ENCODE peak calls at places on chromosomes 4 and X, in seven cellular contexts. One of them, this sample, is unnamed.
A peak's percentile ranks its signal among the peaks of the same experiment; 100 is the strongest.

GRCh38 chr4:6035786-6036185 is 17.6 kb upstream of the C4orf50 start:
- DNase-seq in psoas muscle: no peak
- DNase-seq in uterus: no peak
- DNase-seq in cardiac muscle cell: no peak
- DNase-seq in astrocyte of the spinal cord: no peak
- DNase-seq in GM12865: no peak
- DNase-seq in SJSA1: no peak
- DNase-seq in this sample: no peak

GRCh38 chr4:133377286-133377685 is 228.2 kb downstream of the PCDH10 start:
- DNase-seq in GM12865: no peak
- DNase-seq in cardiac muscle cell: no peak
- DNase-seq in psoas muscle: no peak
- DNase-seq in SJSA1: no peak
- DNase-seq in uterus: no peak
- DNase-seq in astrocyte of the spinal cord: no peak
- DNase-seq in this sample: no peak

GRCh38 chr4:174928575-174929253 is 10.6 kb downstream of the ADAM29 start:
- DNase-seq in SJSA1: no peak
- DNase-seq in psoas muscle: no peak
- DNase-seq in GM12865: peak; percentile 82
- DNase-seq in cardiac muscle cell: no peak
- DNase-seq in astrocyte of the spinal cord: no peak
- DNase-seq in uterus: no peak
- DNase-seq in this sample: no peak

GRCh38 chrX:29858714-29859113 is 356.6 kb upstream of the MAGEB2 start:
- DNase-seq in GM12865: no peak
- DNase-seq in cardiac muscle cell: peak; percentile 16
- DNase-seq in uterus: no peak
- DNase-seq in psoas muscle: no peak
- DNase-seq in SJSA1: no peak
- DNase-seq in astrocyte of the spinal cord: peak; percentile 31
- DNase-seq in this sample: no peak

GRCh38 chrX:20317873-20318272 is 51.2 kb upstream of the RPS6KA3 start:
- DNase-seq in cardiac muscle cell: peak; percentile 6
- DNase-seq in GM12865: no peak
- DNase-seq in astrocyte of the spinal cord: no peak
- DNase-seq in uterus: no peak
- DNase-seq in SJSA1: no peak
- DNase-seq in psoas muscle: no peak
- DNase-seq in this sample: no peak

GRCh38 chrX:81414630-81415029 is 212.7 kb downstream of the SH3BGRL start:
- DNase-seq in SJSA1: no peak
- DNase-seq in uterus: no peak
- DNase-seq in astrocyte of the spinal cord: peak; percentile 1
- DNase-seq in psoas muscle: no peak
- DNase-seq in GM12865: no peak
- DNase-seq in cardiac muscle cell: peak; percentile 0
- DNase-seq in this sample: no peak

GRCh38 chr4:184389978-184390518 is 84.3 kb downstream of the IRF2 start:
- DNase-seq in cardiac muscle cell: no peak
- DNase-seq in uterus: no peak
- DNase-seq in astrocyte of the spinal cord: no peak
- DNase-seq in GM12865: no peak
- DNase-seq in SJSA1: no peak
- DNase-seq in psoas muscle: no peak
- DNase-seq in this sample: no peak

GRCh38 chr4:76897522-76898384 is at the start of gene SOWAHB:
- DNase-seq in cardiac muscle cell: no peak
- DNase-seq in GM12865: peak; percentile 32
- DNase-seq in uterus: no peak
- DNase-seq in SJSA1: no peak
- DNase-seq in astrocyte of the spinal cord: no peak
- DNase-seq in psoas muscle: peak; percentile 53
- DNase-seq in this sample: no peak

GRCh38 chr4:89397464-89397863 is 89.9 kb upstream of the GPRIN3 start:
- DNase-seq in SJSA1: no peak
- DNase-seq in uterus: no peak
- DNase-seq in astrocyte of the spinal cord: no peak
- DNase-seq in psoas muscle: no peak
- DNase-seq in cardiac muscle cell: no peak
- DNase-seq in GM12865: no peak
- DNase-seq in this sample: no peak

GRCh38 chr4:183348706-183349659 is 26.8 kb upstream of the CLDN24 start:
- DNase-seq in cardiac muscle cell: peak; percentile 83
- DNase-seq in GM12865: no peak
- DNase-seq in uterus: no peak
- DNase-seq in astrocyte of the spinal cord: peak; percentile 84
- DNase-seq in SJSA1: peak; percentile 65
- DNase-seq in psoas muscle: no peak
- DNase-seq in this sample: no peak

GRCh38 chr4:177051473-177052060 is 258.1 kb upstream of the NEIL3 start:
- DNase-seq in psoas muscle: no peak
- DNase-seq in cardiac muscle cell: peak; percentile 42
- DNase-seq in astrocyte of the spinal cord: peak; percentile 13
- DNase-seq in uterus: no peak
- DNase-seq in GM12865: peak; percentile 63
- DNase-seq in SJSA1: no peak
- DNase-seq in this sample: no peak

GRCh38 chr4:110122201-110122600 is 76.2 kb downstream of the ELOVL6 start:
- DNase-seq in SJSA1: no peak
- DNase-seq in psoas muscle: no peak
- DNase-seq in GM12865: no peak
- DNase-seq in cardiac muscle cell: peak; percentile 50
- DNase-seq in astrocyte of the spinal cord: no peak
- DNase-seq in uterus: no peak
- DNase-seq in this sample: no peak

GRCh38 chr4:88285235-88285505 is 809 bp upstream of the PPM1K start:
- DNase-seq in SJSA1: no peak
- DNase-seq in cardiac muscle cell: no peak
- DNase-seq in uterus: no peak
- DNase-seq in astrocyte of the spinal cord: no peak
- DNase-seq in GM12865: no peak
- DNase-seq in psoas muscle: no peak
- DNase-seq in this sample: no peak

GRCh38 chr4:89152972-89153371 is 41.6 kb downstream of the TIGD2 start:
- DNase-seq in GM12865: no peak
- DNase-seq in cardiac muscle cell: no peak
- DNase-seq in astrocyte of the spinal cord: peak; percentile 43
- DNase-seq in SJSA1: no peak
- DNase-seq in psoas muscle: no peak
- DNase-seq in uterus: no peak
- DNase-seq in this sample: no peak

GRCh38 chr4:125365731-125366130 is 51.0 kb downstream of the FAT4 start:
- DNase-seq in cardiac muscle cell: no peak
- DNase-seq in uterus: no peak
- DNase-seq in SJSA1: no peak
- DNase-seq in astrocyte of the spinal cord: no peak
- DNase-seq in GM12865: no peak
- DNase-seq in psoas muscle: no peak
- DNase-seq in this sample: no peak

GRCh38 chr4:55742655-55743191 is 76.9 kb upstream of the EXOC1L start:
- DNase-seq in astrocyte of the spinal cord: peak; percentile 45
- DNase-seq in uterus: no peak
- DNase-seq in SJSA1: no peak
- DNase-seq in GM12865: no peak
- DNase-seq in psoas muscle: no peak
- DNase-seq in cardiac muscle cell: peak; percentile 66
- DNase-seq in this sample: no peak

GRCh38 chr4:54165438-54165837 is 63.7 kb upstream of the PDGFRA start:
- DNase-seq in cardiac muscle cell: peak; percentile 92
- DNase-seq in GM12865: no peak
- DNase-seq in uterus: no peak
- DNase-seq in SJSA1: peak; percentile 76
- DNase-seq in astrocyte of the spinal cord: peak; percentile 93
- DNase-seq in psoas muscle: no peak
- DNase-seq in this sample: no peak

GRCh38 chr4:79331126-79331876 is 5.4 kb upstream of the NAA11 start:
- DNase-seq in uterus: no peak
- DNase-seq in psoas muscle: no peak
- DNase-seq in GM12865: peak; percentile 7
- DNase-seq in SJSA1: no peak
- DNase-seq in astrocyte of the spinal cord: peak; percentile 3
- DNase-seq in cardiac muscle cell: peak; percentile 30
- DNase-seq in this sample: no peak

GRCh38 chr4:43251760-43252317 is 359.3 kb downstream of the GRXCR1 start:
- DNase-seq in astrocyte of the spinal cord: peak; percentile 7
- DNase-seq in cardiac muscle cell: no peak
- DNase-seq in GM12865: peak; percentile 25
- DNase-seq in uterus: no peak
- DNase-seq in psoas muscle: no peak
- DNase-seq in SJSA1: no peak
- DNase-seq in this sample: no peak

GRCh38 chr4:44629280-44629866 is 22.1 kb downstream of the YIPF7 start:
- DNase-seq in uterus: no peak
- DNase-seq in SJSA1: no peak
- DNase-seq in astrocyte of the spinal cord: peak; percentile 47
- DNase-seq in cardiac muscle cell: peak; percentile 64
- DNase-seq in GM12865: peak; percentile 73
- DNase-seq in psoas muscle: no peak
- DNase-seq in this sample: no peak

GRCh38 chrX:48071064-48071985 is at the start of gene ZNF630:
- DNase-seq in uterus: peak; percentile 70
- DNase-seq in GM12865: peak; percentile 85
- DNase-seq in astrocyte of the spinal cord: peak; percentile 63
- DNase-seq in psoas muscle: peak; percentile 74
- DNase-seq in SJSA1: peak; percentile 45
- DNase-seq in cardiac muscle cell: peak; percentile 72
- DNase-seq in this sample: peak; percentile 32

GRCh38 chrX:48076343-48076742 is 4.9 kb upstream of the ZNF630 start:
- DNase-seq in cardiac muscle cell: no peak
- DNase-seq in SJSA1: no peak
- DNase-seq in GM12865: peak; percentile 9
- DNase-seq in astrocyte of the spinal cord: no peak
- DNase-seq in psoas muscle: no peak
- DNase-seq in uterus: no peak
- DNase-seq in this sample: no peak

GRCh38 chrX:48068096-48068887 is 3.1 kb downstream of the ZNF630 start:
- DNase-seq in GM12865: no peak
- DNase-seq in uterus: no peak
- DNase-seq in cardiac muscle cell: no peak
- DNase-seq in psoas muscle: no peak
- DNase-seq in SJSA1: no peak
- DNase-seq in astrocyte of the spinal cord: no peak
- DNase-seq in this sample: no peak

DNA sequence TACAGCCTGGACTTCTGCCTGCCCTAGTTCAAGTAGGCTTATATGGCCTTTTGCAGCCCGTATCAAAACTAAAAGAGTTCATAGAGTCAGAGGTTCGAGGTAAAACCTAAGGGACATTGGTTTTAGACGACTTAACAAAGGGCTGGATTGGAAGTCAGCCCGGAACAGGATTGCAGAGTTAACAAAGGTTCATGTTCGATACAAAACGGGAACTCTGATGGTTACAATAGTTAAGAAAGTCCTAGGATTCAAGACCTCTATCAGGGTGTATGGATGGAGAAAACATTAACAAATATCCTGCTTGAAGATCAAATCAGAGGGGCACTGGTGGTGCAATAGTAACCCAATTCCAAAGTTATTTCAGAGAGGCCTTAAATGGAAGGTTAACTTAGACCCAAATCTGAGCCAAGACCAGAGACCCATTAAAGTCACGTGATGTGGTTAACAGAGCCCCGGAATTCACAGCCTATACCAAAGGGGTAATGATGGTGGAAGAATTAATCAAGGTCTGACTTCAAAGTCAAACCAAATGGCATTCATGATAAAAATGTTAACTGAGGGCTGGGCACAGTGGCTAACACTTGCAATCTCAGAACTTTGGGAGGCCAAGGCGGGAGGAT is 656 bp upstream of the ZNF630 start:
- DNase-seq in uterus: no peak
- DNase-seq in GM12865: no peak
- DNase-seq in astrocyte of the spinal cord: no peak
- DNase-seq in SJSA1: no peak
- DNase-seq in psoas muscle: no peak
- DNase-seq in cardiac muscle cell: no peak
- DNase-seq in this sample: no peak
- H3K4me3 ChIP-seq in uterus: peak overlapping the region; percentile 49
- H3K4me3 ChIP-seq in GM12865: peak overlapping the region; percentile 83
- H3K4me3 ChIP-seq in astrocyte of the spinal cord: peak overlapping the region; percentile 60
- H3K4me3 ChIP-seq in SJSA1: peak overlapping the region; percentile 53
- H3K4me3 ChIP-seq in psoas muscle: peak overlapping the region; percentile 76
- H3K4me3 ChIP-seq in cardiac muscle cell: peak overlapping the region; percentile 54
- H3K4me3 ChIP-seq in this sample: peak overlapping the region; percentile 88

DNA sequence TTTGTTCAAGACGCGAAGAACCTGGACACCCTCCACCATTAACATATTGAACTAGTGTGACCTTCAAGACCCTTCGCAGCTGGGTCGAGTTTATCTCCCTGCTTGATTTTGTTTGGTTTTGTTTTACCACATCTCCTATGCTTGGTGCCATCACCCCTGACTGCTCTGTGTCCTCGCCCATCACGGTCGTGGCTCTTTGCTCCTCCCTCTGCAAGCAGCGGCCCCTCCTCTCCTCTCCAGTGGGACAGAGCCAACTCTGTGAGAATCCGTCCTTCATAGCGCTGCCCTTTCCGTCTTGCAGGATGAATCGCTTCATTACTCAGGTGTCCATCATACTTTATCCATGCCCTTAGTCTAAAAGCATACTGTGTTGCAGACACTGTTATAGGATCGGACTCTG is 9.1 kb upstream of the FAM149A start:
- DNase-seq in uterus: no peak
- DNase-seq in SJSA1: no peak
- DNase-seq in cardiac muscle cell: no peak
- DNase-seq in psoas muscle: no peak
- DNase-seq in GM12865: no peak
- DNase-seq in astrocyte of the spinal cord: no peak
- DNase-seq in this sample: no peak
- H3K4me3 ChIP-seq in uterus: no peak overlapping the region
- H3K4me3 ChIP-seq in SJSA1: peak overlapping the region; percentile 29
- H3K4me3 ChIP-seq in cardiac muscle cell: no peak overlapping the region
- H3K4me3 ChIP-seq in psoas muscle: no peak overlapping the region
- H3K4me3 ChIP-seq in GM12865: no peak overlapping the region
- H3K4me3 ChIP-seq in astrocyte of the spinal cord: no peak overlapping the region
- H3K4me3 ChIP-seq in this sample: peak overlapping the region; percentile 47

GRCh38 chrX:155637714-155638113 is 25.0 kb upstream of the TMLHE start:
- DNase-seq in GM12865: no peak
- DNase-seq in cardiac muscle cell: no peak
- DNase-seq in uterus: no peak
- DNase-seq in SJSA1: no peak
- DNase-seq in psoas muscle: no peak
- DNase-seq in astrocyte of the spinal cord: no peak
- DNase-seq in this sample: no peak

GRCh38 chrX:155632424-155633100 is 19.8 kb upstream of the TMLHE start:
- DNase-seq in GM12865: peak; percentile 18
- DNase-seq in SJSA1: no peak
- DNase-seq in astrocyte of the spinal cord: peak; percentile 8
- DNase-seq in cardiac muscle cell: no peak
- DNase-seq in psoas muscle: no peak
- DNase-seq in uterus: no peak
- DNase-seq in this sample: no peak
- H3K4me3 ChIP-seq in GM12865: no peak overlapping the region
- H3K4me3 ChIP-seq in SJSA1: no peak overlapping the region
- H3K4me3 ChIP-seq in astrocyte of the spinal cord: no peak overlapping the region
- H3K4me3 ChIP-seq in cardiac muscle cell: no peak overlapping the region
- H3K4me3 ChIP-seq in psoas muscle: no peak overlapping the region
- H3K4me3 ChIP-seq in uterus: no peak overlapping the region
- H3K4me3 ChIP-seq in this sample: no peak overlapping the region

DNA sequence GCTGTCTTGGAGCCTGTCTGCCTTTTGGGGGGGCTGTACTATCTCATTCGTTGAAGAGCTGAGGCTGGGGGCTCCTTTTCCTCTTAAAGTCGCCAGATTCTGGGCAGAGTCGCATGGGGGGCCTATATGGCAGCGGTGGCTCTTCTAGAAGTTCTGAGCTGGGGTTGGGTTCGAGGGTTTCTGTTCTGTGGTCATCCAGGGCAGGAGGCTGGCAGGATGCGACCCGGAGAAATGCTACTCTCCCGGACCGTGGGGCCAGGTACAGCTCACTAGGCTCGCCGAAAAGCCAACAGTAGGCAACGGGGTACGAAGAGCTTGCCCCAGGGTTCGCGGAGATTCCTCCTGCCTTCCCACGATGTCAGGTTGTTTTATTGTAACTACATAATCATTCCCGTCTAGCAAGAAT is 1.9 kb upstream of the CITED1 start:
- DNase-seq in SJSA1: no peak
- DNase-seq in psoas muscle: no peak
- DNase-seq in astrocyte of the spinal cord: no peak
- DNase-seq in GM12865: no peak
- DNase-seq in uterus: no peak
- DNase-seq in cardiac muscle cell: no peak
- DNase-seq in this sample: no peak
- H3K4me3 ChIP-seq in SJSA1: no peak overlapping the region
- H3K4me3 ChIP-seq in psoas muscle: peak overlapping the region; percentile 71
- H3K4me3 ChIP-seq in astrocyte of the spinal cord: no peak overlapping the region
- H3K4me3 ChIP-seq in GM12865: no peak overlapping the region
- H3K4me3 ChIP-seq in uterus: peak overlapping the region; percentile 35
- H3K4me3 ChIP-seq in cardiac muscle cell: peak overlapping the region; percentile 59
- H3K4me3 ChIP-seq in this sample: peak overlapping the region; percentile 74